ENCODE peak calls at places on chromosomes 13 and 19, in ten cellular contexts. Z is HuH-7, E is HFF-Myc, P is GM18507, M is ascending aorta, C is neuronal stem cell, J is neural progenitor cell, Y is cardiac fibroblast, R is NCI-H460, T is DMS153. G is an unnamed sample.

GRCh38 chr13:52776726-52777125 is 37.1 kb upstream of the CNMD start:
- DNase-seq in P (no peak), R (no peak), Y (no peak), T (no peak), C (no peak), J (no peak), Z (no peak), M (no peak), E (no peak), G (no peak)

GRCh38 chr19:51688665-51689571 is 4.2 kb upstream of the SPACA6 start:
- DNase-seq in P (no peak), M (peak), Z (peak), R (peak), T (peak), Y (peak), C (peak), J (peak), E (peak), G (no peak)

GRCh38 chr13:102678339-102679122 is 16.3 kb downstream of the METTL21C start:
- DNase-seq in Z (no peak), E (no peak), Y (no peak), C (no peak), P (no peak), J (no peak), R (no peak), M (no peak), T (no peak), G (no peak)

GRCh38 chr13:47044842-47045241 is 148.0 kb upstream of the HTR2A start:
- DNase-seq in M (no peak), P (no peak), J (no peak), R (no peak), Z (no peak), C (no peak), E (no peak), Y (no peak), T (no peak), G (no peak)

GRCh38 chr19:30311911-30312310 is 60.3 kb upstream of the ZNF536 start:
- DNase-seq in C (no peak), M (no peak), Y (no peak), J (no peak), T (no peak), P (no peak), R (no peak), E (no peak), Z (no peak), G (no peak)

GRCh38 chr19:8352134-8352827 is 9.2 kb upstream of the KANK3 start:
- DNase-seq in Y (peak), T (no peak), P (no peak), J (peak), Z (no peak), M (no peak), C (no peak), R (no peak), E (no peak), G (no peak)

GRCh38 chr19:6065685-6066365 is 44.5 kb downstream of the RFX2 start:
- DNase-seq in P (no peak), T (peak), C (no peak), Y (peak), J (no peak), R (no peak), M (peak), E (no peak), Z (peak), G (no peak)

GRCh38 chr19:27971071-27971470 is 1241.9 kb downstream of the UQCRFS1 start:
- DNase-seq in M (no peak), R (no peak), T (no peak), P (no peak), Z (no peak), C (peak), Y (no peak), J (peak), E (no peak), G (no peak)

GRCh38 chr19:40392894-40393517 is 3.0 kb upstream of the HIPK4 start:
- DNase-seq in M (no peak), C (no peak), R (no peak), E (no peak), J (no peak), P (no peak), T (no peak), Y (no peak), Z (no peak), G (no peak)

GRCh38 chr13:63481334-63481733 is 2065.7 kb upstream of the PCDH20 start:
- DNase-seq in C (no peak), T (no peak), R (peak), J (no peak), P (no peak), Y (peak), Z (no peak), M (no peak), E (no peak), G (no peak)

GRCh38 chr13:33512880-33513554 is 227.5 kb upstream of the STARD13 start:
- DNase-seq in Z (no peak), P (no peak), J (no peak), M (no peak), T (no peak), E (peak), Y (no peak), R (no peak), C (no peak), G (no peak)

GRCh38 chr13:50001287-50001686 is 4.4 kb downstream of the TRIM13 start:
- DNase-seq in Y (no peak), R (no peak), J (no peak), C (no peak), P (no peak), M (no peak), T (no peak), E (no peak), Z (no peak), G (no peak)

GRCh38 chr19:7257148-7258041 is 36.8 kb downstream of the INSR start:
- DNase-seq in R (no peak), C (no peak), T (no peak), E (peak), P (no peak), M (no peak), Y (peak), Z (peak), J (no peak), G (no peak)

GRCh38 chr19:17654993-17655392 is 33.2 kb downstream of the UNC13A start:
- DNase-seq in Z (no peak), Y (no peak), M (no peak), C (no peak), E (no peak), P (no peak), T (peak), J (no peak), R (no peak), G (no peak)

GRCh38 chr19:52917531-52917930 is 5.7 kb downstream of the ZNF888 start:
- DNase-seq in M (no peak), T (no peak), R (no peak), P (no peak), E (no peak), Z (no peak), Y (no peak), J (no peak), C (no peak), G (no peak)

GRCh38 chr19:53868892-53869804 is 1.5 kb downstream of the MYADM start:
- DNase-seq in J (peak), M (peak), P (no peak), R (no peak), T (peak), Y (peak), Z (peak), E (no peak), C (peak), G (peak)

GRCh38 chr13:26412263-26412662 is 145.2 kb upstream of the WASF3 start:
- DNase-seq in M (no peak), R (no peak), Z (no peak), Y (peak), E (no peak), P (no peak), J (no peak), C (no peak), T (no peak), G (no peak)

GRCh38 chr19:6935618-6936017 is 48.2 kb downstream of the ADGRE1 start:
- DNase-seq in R (no peak), P (no peak), M (no peak), E (no peak), J (no peak), Y (no peak), T (no peak), C (no peak), Z (no peak), G (no peak)

GRCh38 chr19:7900931-7901330 is 2.7 kb upstream of the MAP2K7 start:
- DNase-seq in E (no peak), T (no peak), Y (no peak), M (no peak), C (no peak), P (no peak), J (no peak), Z (no peak), R (no peak), G (no peak)

GRCh38 chr13:59677430-59677829 is 486.3 kb downstream of the DIAPH3 start:
- DNase-seq in Y (no peak), R (no peak), P (no peak), E (no peak), T (no peak), J (no peak), C (no peak), Z (no peak), M (no peak), G (no peak)

GRCh38 chr19:1661995-1662394 is 9.6 kb upstream of the TCF3 start:
- DNase-seq in T (no peak), E (no peak), M (no peak), C (no peak), Z (no peak), J (no peak), R (no peak), P (no peak), Y (no peak), G (no peak)

GRCh38 chr19:50361290-50362029 is 4.0 kb downstream of the NAPSA start:
- DNase-seq in Y (no peak), T (no peak), E (no peak), M (no peak), R (no peak), Z (no peak), J (no peak), P (no peak), C (no peak), G (no peak)

GRCh38 chr13:31427151-31427867 is 227.5 kb downstream of the B3GLCT start:
- DNase-seq in J (no peak), C (no peak), M (no peak), R (no peak), T (no peak), Z (no peak), P (no peak), Y (no peak), E (no peak), G (no peak)

GRCh38 chr19:15562861-15563260 is 52.2 kb upstream of the CYP4F8 start:
- DNase-seq in J (no peak), Z (no peak), M (no peak), E (peak), T (peak), R (no peak), Y (no peak), P (no peak), C (no peak), G (no peak)

GRCh38 chr13:20826301-20826700 is 52.5 kb upstream of the EEF1AKMT1 start:
- DNase-seq in J (no peak), E (no peak), C (no peak), R (no peak), Y (no peak), T (no peak), M (no peak), P (no peak), Z (no peak), G (no peak)

GRCh38 chr13:33678906-33679657 is 138.9 kb upstream of the RFC3 start:
- DNase-seq in E (no peak), Z (peak), Y (peak), R (peak), C (no peak), T (no peak), M (peak), J (no peak), P (peak), G (peak)

GRCh38 chr13:43273362-43273761 is 250.0 kb downstream of the DNAJC15 start:
- DNase-seq in R (no peak), J (no peak), E (no peak), M (no peak), P (no peak), T (no peak), Y (no peak), C (no peak), Z (no peak), G (no peak)

GRCh38 chr19:15379996-15380647 is 535 bp upstream of the AKAP8 start:
- DNase-seq in P (no peak), Z (peak), E (no peak), T (peak), M (peak), R (peak), J (no peak), Y (peak), C (no peak), G (no peak)

GRCh38 chr19:28940751-28941500 is 272.0 kb downstream of the UQCRFS1 start:
- DNase-seq in J (no peak), R (no peak), P (no peak), E (no peak), M (no peak), Y (peak), T (no peak), C (no peak), Z (no peak), G (no peak)

GRCh38 chr13:97057196-97057595 is 62.9 kb upstream of the OXGR1 start:
- DNase-seq in M (no peak), Y (peak), R (no peak), T (no peak), Z (no peak), J (no peak), C (no peak), P (no peak), E (no peak), G (no peak)

GRCh38 chr19:39867952-39868351 is 21.8 kb upstream of the FBL start:
- DNase-seq in M (no peak), T (no peak), E (no peak), Z (no peak), C (no peak), P (no peak), R (no peak), J (no peak), Y (no peak), G (no peak)

G was measured in GM12892.